ENCODE peak calls at places on chromosomes 7 and 10, in ten cellular contexts. Z is K562; A is CD8-positive, alpha-beta T cell; F is fibroblast of pulmonary artery; Q is heart left ventricle; W is HFF-Myc; I is thoracic aorta; U is left ventricle myocardium inferior; N is mucosa of descending colon; X is right cardiac atrium. B is an unnamed sample.

GRCh38 chr10:26468291-26468690 is 30.1 kb downstream of the APBB1IP start:
- DNase-seq in Z (no peak), A (no peak), F (peak; percentile 12), Q (no peak), W (no peak), I (no peak), U (no peak), N (no peak), X (no peak), B (no peak)

GRCh38 chr10:132562916-132563456 is 25.4 kb downstream of the INPP5A start:
- DNase-seq in Z (no peak), A (no peak), F (no peak), Q (no peak), W (no peak), I (no peak), U (no peak), N (peak; percentile 45), X (no peak), B (no peak)

GRCh38 chr10:20890491-20891337 is 6.4 kb downstream of the NEBL start:
- DNase-seq in Z (no peak), A (no peak), F (peak; percentile 64), Q (no peak), W (no peak), I (no peak), U (no peak), N (no peak), X (no peak), B (no peak)

GRCh38 chr7:44275829-44276570 is 49.4 kb downstream of the CAMK2B start:
- DNase-seq in Z (peak; percentile 49), A (no peak), F (no peak), Q (peak; percentile 29), W (no peak), I (no peak), U (peak; percentile 7), N (peak; percentile 16), X (peak; percentile 72), B (no peak)

GRCh38 chr7:95593343-95593742 is 3.0 kb downstream of the PDK4 start:
- DNase-seq in Z (no peak), A (no peak), F (no peak), Q (no peak), W (no peak), I (no peak), U (no peak), N (no peak), X (no peak), B (no peak)

GRCh38 chr10:26662864-26663263 is 34.6 kb upstream of the PDSS1 start:
- DNase-seq in Z (no peak), A (no peak), F (no peak), Q (no peak), W (no peak), I (no peak), U (no peak), N (no peak), X (no peak), B (no peak)

GRCh38 chr10:79422178-79422892 is 23.1 kb downstream of the ZCCHC24 start:
- DNase-seq in Z (no peak), A (no peak), F (peak; percentile 92), Q (peak; percentile 65), W (peak; percentile 91), I (no peak), U (peak; percentile 67), N (peak; percentile 54), X (peak; percentile 82), B (no peak)

GRCh38 chr10:96124230-96125141 is 5.6 kb upstream of the ZNF518A start:
- DNase-seq in Z (peak; percentile 79), A (no peak), F (peak; percentile 74), Q (no peak), W (no peak), I (no peak), U (no peak), N (peak; percentile 65), X (peak; percentile 39), B (no peak)

GRCh38 chr7:332646-333398 is 42.9 kb downstream of the FOXL3 start:
- DNase-seq in Z (peak; percentile 87), A (peak; percentile 76), F (peak; percentile 64), Q (peak; percentile 80), W (no peak), I (peak; percentile 31), U (peak; percentile 84), N (peak; percentile 88), X (peak; percentile 93), B (no peak)

GRCh38 chr7:112081778-112082177 is 124.4 kb downstream of the DOCK4 start:
- DNase-seq in Z (no peak), A (no peak), F (no peak), Q (no peak), W (no peak), I (no peak), U (no peak), N (no peak), X (no peak), B (no peak)

GRCh38 chr7:112079122-112079521 is 127.1 kb downstream of the DOCK4 start:
- DNase-seq in Z (no peak), A (no peak), F (no peak), Q (no peak), W (no peak), I (no peak), U (no peak), N (no peak), X (no peak), B (no peak)

GRCh38 chr7:112080441-112080840 is 125.8 kb downstream of the DOCK4 start:
- DNase-seq in Z (no peak), A (no peak), F (peak; percentile 98), Q (no peak), W (peak; percentile 50), I (no peak), U (no peak), N (no peak), X (no peak), B (peak; percentile 83)

GRCh38 chr7:112079671-112080070 is 126.5 kb downstream of the DOCK4 start:
- DNase-seq in Z (no peak), A (no peak), F (peak; percentile 44), Q (no peak), W (no peak), I (no peak), U (no peak), N (no peak), X (no peak), B (no peak)

GRCh38 chr7:112080974-112081373 is 125.2 kb downstream of the DOCK4 start:
- DNase-seq in Z (no peak), A (no peak), F (peak; percentile 35), Q (no peak), W (no peak), I (no peak), U (no peak), N (no peak), X (no peak), B (peak; percentile 58)
- H3K4me3 ChIP-seq in Z (no peak overlapping the region), A (no peak overlapping the region), F (no peak overlapping the region), Q (no peak overlapping the region), W (no peak overlapping the region), I (peak overlapping the region; percentile 30), U (no peak overlapping the region), N (no peak overlapping the region), X (no peak overlapping the region), B (no peak overlapping the region)

GRCh38 chr7:70383369-70383768 is 748.6 kb upstream of the GALNT17 start:
- DNase-seq in Z (no peak), A (no peak), F (no peak), Q (no peak), W (no peak), I (no peak), U (no peak), N (no peak), X (no peak), B (no peak)

GRCh38 chr7:70379210-70379609 is 752.7 kb upstream of the GALNT17 start:
- DNase-seq in Z (no peak), A (no peak), F (no peak), Q (no peak), W (no peak), I (no peak), U (no peak), N (no peak), X (no peak), B (no peak)

GRCh38 chr7:70383947-70384475 is 747.9 kb upstream of the GALNT17 start:
- DNase-seq in Z (no peak), A (no peak), F (no peak), Q (no peak), W (no peak), I (no peak), U (no peak), N (no peak), X (no peak), B (no peak)

GRCh38 chr7:70377957-70378356 is 754.0 kb upstream of the GALNT17 start:
- DNase-seq in Z (no peak), A (no peak), F (no peak), Q (no peak), W (no peak), I (no peak), U (no peak), N (no peak), X (no peak), B (no peak)

GRCh38 chr7:70380315-70381027 is 751.5 kb upstream of the GALNT17 start:
- DNase-seq in Z (no peak), A (no peak), F (no peak), Q (peak; percentile 56), W (no peak), I (no peak), U (peak; percentile 34), N (peak; percentile 55), X (peak; percentile 67), B (no peak)
- H3K4me3 ChIP-seq in Z (no peak overlapping the region), A (no peak overlapping the region), F (no peak overlapping the region), Q (no peak overlapping the region), W (no peak overlapping the region), I (peak overlapping the region; percentile 41), U (no peak overlapping the region), N (no peak overlapping the region), X (no peak overlapping the region), B (no peak overlapping the region)

GRCh38 chr10:25176421-25176968 is 1.7 kb downstream of the GPR158 start:
- DNase-seq in Z (no peak), A (no peak), F (no peak), Q (no peak), W (no peak), I (no peak), U (no peak), N (no peak), X (no peak), B (no peak)

GRCh38 chr10:25177093-25177753 is 2.4 kb downstream of the GPR158 start:
- DNase-seq in Z (no peak), A (no peak), F (no peak), Q (no peak), W (no peak), I (no peak), U (no peak), N (no peak), X (no peak), B (no peak)

GRCh38 chr10:25177754-25178135 is 2.9 kb downstream of the GPR158 start:
- DNase-seq in Z (no peak), A (no peak), F (peak; percentile 9), Q (no peak), W (no peak), I (no peak), U (no peak), N (no peak), X (no peak), B (no peak)

GRCh38 chr10:25175527-25176420 is 973 bp downstream of the GPR158 start:
- DNase-seq in Z (no peak), A (no peak), F (peak; percentile 45), Q (no peak), W (no peak), I (no peak), U (no peak), N (peak; percentile 42), X (peak; percentile 48), B (no peak)

GRCh38 chr10:25174461-25175230 is at the start of gene GPR158:
- DNase-seq in Z (peak; percentile 87), A (peak; percentile 15), F (peak; percentile 97), Q (peak; percentile 91), W (peak; percentile 44), I (peak; percentile 62), U (peak; percentile 86), N (peak; percentile 82), X (peak; percentile 93), B (no peak)
- H3K4me3 ChIP-seq in Z (peak within 1 kb of the TSS; percentile 35), A (peak within 1 kb of the TSS; percentile 30), F (peak within 1 kb of the TSS; percentile 68), Q (peak within 1 kb of the TSS; percentile 53), W (peak within 1 kb of the TSS; percentile 17), I (peak within 1 kb of the TSS; percentile 77), U (peak within 1 kb of the TSS; percentile 70), N (no peak within 1 kb of the TSS), X (peak within 1 kb of the TSS; percentile 45), B (no peak within 1 kb of the TSS)

GRCh38 chr7:155665957-155666287 is 21.5 kb downstream of the RBM33 start:
- DNase-seq in Z (no peak), A (no peak), F (peak; percentile 79), Q (no peak), W (peak; percentile 70), I (no peak), U (no peak), N (no peak), X (no peak), B (no peak)
- H3K4me3 ChIP-seq in Z (no peak overlapping the region), A (no peak overlapping the region), F (no peak overlapping the region), Q (no peak overlapping the region), W (no peak overlapping the region), I (no peak overlapping the region), U (no peak overlapping the region), N (no peak overlapping the region), X (no peak overlapping the region), B (no peak overlapping the region)